ENCODE peak calls at places on chromosome 21, in ten cellular contexts. One of them, this sample, is unnamed.

GRCh38 chr21:32334980-32335471 is 36.4 kb downstream of the MRAP start:
- DNase-seq in CD8-positive, alpha-beta memory T cell: no peak
- DNase-seq in occipital lobe: peak
- DNase-seq in NCI-H510A: no peak
- DNase-seq in LoVo: no peak
- DNase-seq in dorsolateral prefrontal cortex: peak
- DNase-seq in tibial nerve: no peak
- DNase-seq in H9: peak
- DNase-seq in IMR-90: no peak
- DNase-seq in iPS-NIHi11: peak
- DNase-seq in this sample: no peak

GRCh38 chr21:16509466-16509865 is 779.7 kb downstream of the USP25 start:
- DNase-seq in CD8-positive, alpha-beta memory T cell: no peak
- DNase-seq in occipital lobe: no peak
- DNase-seq in NCI-H510A: no peak
- DNase-seq in LoVo: no peak
- DNase-seq in dorsolateral prefrontal cortex: no peak
- DNase-seq in tibial nerve: no peak
- DNase-seq in H9: no peak
- DNase-seq in IMR-90: peak
- DNase-seq in iPS-NIHi11: no peak
- DNase-seq in this sample: no peak

GRCh38 chr21:42171091-42172053 is 47.6 kb upstream of the ABCG1 start:
- DNase-seq in CD8-positive, alpha-beta memory T cell: no peak
- DNase-seq in occipital lobe: no peak
- DNase-seq in NCI-H510A: no peak
- DNase-seq in LoVo: peak
- DNase-seq in dorsolateral prefrontal cortex: peak
- DNase-seq in tibial nerve: no peak
- DNase-seq in H9: no peak
- DNase-seq in IMR-90: no peak
- DNase-seq in iPS-NIHi11: no peak
- DNase-seq in this sample: no peak

GRCh38 chr21:26169061-26169610 is 1.4 kb downstream of the APP start:
- DNase-seq in CD8-positive, alpha-beta memory T cell: peak
- DNase-seq in occipital lobe: peak
- DNase-seq in NCI-H510A: peak
- DNase-seq in LoVo: peak
- DNase-seq in dorsolateral prefrontal cortex: no peak
- DNase-seq in tibial nerve: peak
- DNase-seq in H9: peak
- DNase-seq in IMR-90: peak
- DNase-seq in iPS-NIHi11: peak
- DNase-seq in this sample: peak

GRCh38 chr21:42849759-42850412 is 29.5 kb downstream of the WDR4 start:
- DNase-seq in CD8-positive, alpha-beta memory T cell: no peak
- DNase-seq in occipital lobe: no peak
- DNase-seq in NCI-H510A: no peak
- DNase-seq in LoVo: no peak
- DNase-seq in dorsolateral prefrontal cortex: no peak
- DNase-seq in tibial nerve: no peak
- DNase-seq in H9: no peak
- DNase-seq in IMR-90: no peak
- DNase-seq in iPS-NIHi11: no peak
- DNase-seq in this sample: no peak

GRCh38 chr21:27077501-27077900 is 110.6 kb upstream of the ADAMTS5 start:
- DNase-seq in CD8-positive, alpha-beta memory T cell: no peak
- DNase-seq in occipital lobe: no peak
- DNase-seq in NCI-H510A: no peak
- DNase-seq in LoVo: no peak
- DNase-seq in dorsolateral prefrontal cortex: no peak
- DNase-seq in tibial nerve: no peak
- DNase-seq in H9: no peak
- DNase-seq in IMR-90: peak
- DNase-seq in iPS-NIHi11: no peak
- DNase-seq in this sample: no peak

GRCh38 chr21:44942566-44942965 is 2.7 kb downstream of the SLX9 start:
- DNase-seq in CD8-positive, alpha-beta memory T cell: no peak
- DNase-seq in occipital lobe: no peak
- DNase-seq in NCI-H510A: no peak
- DNase-seq in LoVo: no peak
- DNase-seq in dorsolateral prefrontal cortex: no peak
- DNase-seq in tibial nerve: no peak
- DNase-seq in H9: no peak
- DNase-seq in IMR-90: no peak
- DNase-seq in iPS-NIHi11: no peak
- DNase-seq in this sample: no peak

GRCh38 chr21:36889401-36889800 is 77.1 kb downstream of the HLCS start:
- DNase-seq in CD8-positive, alpha-beta memory T cell: no peak
- DNase-seq in occipital lobe: no peak
- DNase-seq in NCI-H510A: no peak
- DNase-seq in LoVo: no peak
- DNase-seq in dorsolateral prefrontal cortex: no peak
- DNase-seq in tibial nerve: no peak
- DNase-seq in H9: no peak
- DNase-seq in IMR-90: no peak
- DNase-seq in iPS-NIHi11: no peak
- DNase-seq in this sample: no peak

GRCh38 chr21:35225573-35225972 is 176.5 kb upstream of the RUNX1 start:
- DNase-seq in CD8-positive, alpha-beta memory T cell: no peak
- DNase-seq in occipital lobe: no peak
- DNase-seq in NCI-H510A: no peak
- DNase-seq in LoVo: no peak
- DNase-seq in dorsolateral prefrontal cortex: no peak
- DNase-seq in tibial nerve: no peak
- DNase-seq in H9: no peak
- DNase-seq in IMR-90: no peak
- DNase-seq in iPS-NIHi11: no peak
- DNase-seq in this sample: no peak

GRCh38 chr21:39373634-39374033 is 24.7 kb upstream of the HMGN1 start:
- DNase-seq in CD8-positive, alpha-beta memory T cell: peak
- DNase-seq in occipital lobe: no peak
- DNase-seq in NCI-H510A: no peak
- DNase-seq in LoVo: peak
- DNase-seq in dorsolateral prefrontal cortex: no peak
- DNase-seq in tibial nerve: no peak
- DNase-seq in H9: peak
- DNase-seq in IMR-90: peak
- DNase-seq in iPS-NIHi11: no peak
- DNase-seq in this sample: no peak

GRCh38 chr21:17900990-17901385 is 81.8 kb upstream of the C21orf91 start:
- DNase-seq in CD8-positive, alpha-beta memory T cell: no peak
- DNase-seq in occipital lobe: no peak
- DNase-seq in NCI-H510A: no peak
- DNase-seq in LoVo: no peak
- DNase-seq in dorsolateral prefrontal cortex: no peak
- DNase-seq in tibial nerve: no peak
- DNase-seq in H9: no peak
- DNase-seq in IMR-90: no peak
- DNase-seq in iPS-NIHi11: no peak
- DNase-seq in this sample: no peak

GRCh38 chr21:25845729-25846256 is 111.0 kb downstream of the GABPA start:
- DNase-seq in CD8-positive, alpha-beta memory T cell: no peak
- DNase-seq in occipital lobe: no peak
- DNase-seq in NCI-H510A: no peak
- DNase-seq in LoVo: no peak
- DNase-seq in dorsolateral prefrontal cortex: no peak
- DNase-seq in tibial nerve: no peak
- DNase-seq in H9: no peak
- DNase-seq in IMR-90: peak
- DNase-seq in iPS-NIHi11: no peak
- DNase-seq in this sample: peak

GRCh38 chr21:42777757-42778344 is 101.5 kb downstream of the WDR4 start:
- DNase-seq in CD8-positive, alpha-beta memory T cell: no peak
- DNase-seq in occipital lobe: no peak
- DNase-seq in NCI-H510A: no peak
- DNase-seq in LoVo: no peak
- DNase-seq in dorsolateral prefrontal cortex: no peak
- DNase-seq in tibial nerve: peak
- DNase-seq in H9: no peak
- DNase-seq in IMR-90: no peak
- DNase-seq in iPS-NIHi11: no peak
- DNase-seq in this sample: peak

GRCh38 chr21:36385909-36386642 is 884 bp downstream of the CHAF1B start:
- DNase-seq in CD8-positive, alpha-beta memory T cell: no peak
- DNase-seq in occipital lobe: no peak
- DNase-seq in NCI-H510A: no peak
- DNase-seq in LoVo: no peak
- DNase-seq in dorsolateral prefrontal cortex: no peak
- DNase-seq in tibial nerve: no peak
- DNase-seq in H9: no peak
- DNase-seq in IMR-90: peak
- DNase-seq in iPS-NIHi11: no peak
- DNase-seq in this sample: no peak

GRCh38 chr21:44917446-44918106 is 3.1 kb downstream of the ITGB2 start:
- DNase-seq in CD8-positive, alpha-beta memory T cell: no peak
- DNase-seq in occipital lobe: no peak
- DNase-seq in NCI-H510A: no peak
- DNase-seq in LoVo: no peak
- DNase-seq in dorsolateral prefrontal cortex: no peak
- DNase-seq in tibial nerve: no peak
- DNase-seq in H9: no peak
- DNase-seq in IMR-90: no peak
- DNase-seq in iPS-NIHi11: no peak
- DNase-seq in this sample: no peak

GRCh38 chr21:41771625-41771945 is 4.7 kb upstream of the RIPK4 start:
- DNase-seq in CD8-positive, alpha-beta memory T cell: no peak
- DNase-seq in occipital lobe: no peak
- DNase-seq in NCI-H510A: no peak
- DNase-seq in LoVo: no peak
- DNase-seq in dorsolateral prefrontal cortex: no peak
- DNase-seq in tibial nerve: no peak
- DNase-seq in H9: no peak
- DNase-seq in IMR-90: no peak
- DNase-seq in iPS-NIHi11: no peak
- DNase-seq in this sample: no peak

GRCh38 chr21:42746240-42746592 is 92.8 kb downstream of the PDE9A start:
- DNase-seq in CD8-positive, alpha-beta memory T cell: no peak
- DNase-seq in occipital lobe: no peak
- DNase-seq in NCI-H510A: no peak
- DNase-seq in LoVo: no peak
- DNase-seq in dorsolateral prefrontal cortex: no peak
- DNase-seq in tibial nerve: no peak
- DNase-seq in H9: no peak
- DNase-seq in IMR-90: no peak
- DNase-seq in iPS-NIHi11: no peak
- DNase-seq in this sample: no peak

This sample was measured in GM20000.